ENCODE peak calls at places on chromosomes 13 and 19, in eight cellular contexts. One of them, this sample, is unnamed.

GRCh38 chr19:3821857-3822364 is 35.7 kb upstream of the MATK start:
- DNase-seq in PC-9: peak; percentile 56
- DNase-seq in HFF-Myc: no peak
- DNase-seq in fibroblast of the aortic adventitia: peak; percentile 8
- DNase-seq in uterus: peak; percentile 37
- DNase-seq in BJ: no peak
- DNase-seq in cardiac muscle cell: peak; percentile 51
- DNase-seq in SK-N-SH: peak; percentile 94
- DNase-seq in this sample: peak; percentile 25

GRCh38 chr13:94712812-94713555 is 639 bp upstream of the SOX21 start:
- DNase-seq in PC-9: no peak
- DNase-seq in HFF-Myc: no peak
- DNase-seq in fibroblast of the aortic adventitia: peak; percentile 35
- DNase-seq in uterus: no peak
- DNase-seq in BJ: peak; percentile 4
- DNase-seq in cardiac muscle cell: peak; percentile 72
- DNase-seq in SK-N-SH: peak; percentile 76
- DNase-seq in this sample: peak; percentile 75

GRCh38 chr13:113034451-113035208 is 65.6 kb downstream of the MCF2L start:
- DNase-seq in PC-9: peak; percentile 55
- DNase-seq in HFF-Myc: peak; percentile 10
- DNase-seq in fibroblast of the aortic adventitia: peak; percentile 76
- DNase-seq in uterus: peak; percentile 55
- DNase-seq in BJ: no peak
- DNase-seq in cardiac muscle cell: peak; percentile 60
- DNase-seq in SK-N-SH: peak; percentile 57
- DNase-seq in this sample: peak; percentile 61

GRCh38 chr13:22740264-22740663 is 440.5 kb upstream of the SGCG start:
- DNase-seq in PC-9: no peak
- DNase-seq in HFF-Myc: no peak
- DNase-seq in fibroblast of the aortic adventitia: no peak
- DNase-seq in uterus: no peak
- DNase-seq in BJ: no peak
- DNase-seq in cardiac muscle cell: peak; percentile 15
- DNase-seq in SK-N-SH: no peak
- DNase-seq in this sample: peak; percentile 25

GRCh38 chr13:98829541-98829940 is 77.1 kb upstream of the SLC15A1 start:
- DNase-seq in PC-9: no peak
- DNase-seq in HFF-Myc: no peak
- DNase-seq in fibroblast of the aortic adventitia: no peak
- DNase-seq in uterus: no peak
- DNase-seq in BJ: no peak
- DNase-seq in cardiac muscle cell: no peak
- DNase-seq in SK-N-SH: no peak
- DNase-seq in this sample: no peak

GRCh38 chr13:39385621-39386231 is 217.3 kb downstream of the LHFPL6 start:
- DNase-seq in PC-9: no peak
- DNase-seq in HFF-Myc: no peak
- DNase-seq in fibroblast of the aortic adventitia: peak; percentile 85
- DNase-seq in uterus: no peak
- DNase-seq in BJ: no peak
- DNase-seq in cardiac muscle cell: no peak
- DNase-seq in SK-N-SH: no peak
- DNase-seq in this sample: no peak

GRCh38 chr19:399370-399769 is 9.6 kb downstream of the C2CD4C start:
- DNase-seq in PC-9: no peak
- DNase-seq in HFF-Myc: no peak
- DNase-seq in fibroblast of the aortic adventitia: no peak
- DNase-seq in uterus: no peak
- DNase-seq in BJ: no peak
- DNase-seq in cardiac muscle cell: no peak
- DNase-seq in SK-N-SH: no peak
- DNase-seq in this sample: no peak

GRCh38 chr13:113001251-113002140 is 32.5 kb downstream of the MCF2L start:
- DNase-seq in PC-9: peak; percentile 91
- DNase-seq in HFF-Myc: no peak
- DNase-seq in fibroblast of the aortic adventitia: no peak
- DNase-seq in uterus: no peak
- DNase-seq in BJ: no peak
- DNase-seq in cardiac muscle cell: peak; percentile 91
- DNase-seq in SK-N-SH: peak; percentile 95
- DNase-seq in this sample: peak; percentile 3

DNA sequence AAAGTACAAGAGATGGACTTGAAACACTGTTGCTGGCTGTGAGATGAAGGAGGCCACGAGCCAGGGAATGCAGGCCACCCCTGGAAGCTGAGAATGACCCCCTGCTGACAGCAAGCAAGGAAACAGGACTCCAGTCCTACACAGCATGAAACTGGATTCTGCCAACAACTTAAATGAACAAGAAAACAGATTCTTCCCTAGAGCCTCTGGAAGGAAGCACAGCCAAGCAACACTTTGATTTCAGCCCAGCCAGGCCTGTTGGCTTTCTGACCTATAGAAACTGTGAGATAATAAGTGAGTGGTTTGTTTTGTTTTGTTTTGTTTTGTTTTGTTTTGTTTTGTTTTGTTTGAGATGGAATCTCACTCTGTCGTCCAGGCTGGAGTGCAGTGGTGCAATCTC is 105.3 kb upstream of the CACNA1A start:
- DNase-seq in PC-9: no peak
- DNase-seq in HFF-Myc: no peak
- DNase-seq in fibroblast of the aortic adventitia: no peak
- DNase-seq in uterus: no peak
- DNase-seq in BJ: no peak
- DNase-seq in cardiac muscle cell: no peak
- DNase-seq in SK-N-SH: no peak
- DNase-seq in this sample: peak; percentile 31
- TF ChIP-seq CTCF in PC-9: no peak
- TF ChIP-seq CTCF in HFF-Myc: no peak
- TF ChIP-seq CTCF in fibroblast of the aortic adventitia: no peak
- TF ChIP-seq CTCF in uterus: no peak
- TF ChIP-seq CTCF in BJ: no peak
- TF ChIP-seq CTCF in cardiac muscle cell: no peak
- TF ChIP-seq CTCF in SK-N-SH: no peak
- TF ChIP-seq CTCF in this sample: no peak

GRCh38 chr19:40055832-40056504 is at the start of gene ZNF780B:
- DNase-seq in PC-9: peak; percentile 39
- DNase-seq in HFF-Myc: peak; percentile 27
- DNase-seq in fibroblast of the aortic adventitia: peak; percentile 58
- DNase-seq in uterus: peak; percentile 23
- DNase-seq in BJ: peak; percentile 7
- DNase-seq in cardiac muscle cell: peak; percentile 75
- DNase-seq in SK-N-SH: peak; percentile 81
- DNase-seq in this sample: peak; percentile 41

GRCh38 chr19:40053491-40053890 is 2.5 kb downstream of the ZNF780B start:
- DNase-seq in PC-9: no peak
- DNase-seq in HFF-Myc: no peak
- DNase-seq in fibroblast of the aortic adventitia: no peak
- DNase-seq in uterus: no peak
- DNase-seq in BJ: no peak
- DNase-seq in cardiac muscle cell: no peak
- DNase-seq in SK-N-SH: no peak
- DNase-seq in this sample: no peak

GRCh38 chr19:40056505-40056904 is 474 bp upstream of the ZNF780B start:
- DNase-seq in PC-9: no peak
- DNase-seq in HFF-Myc: no peak
- DNase-seq in fibroblast of the aortic adventitia: no peak
- DNase-seq in uterus: no peak
- DNase-seq in BJ: no peak
- DNase-seq in cardiac muscle cell: peak; percentile 0
- DNase-seq in SK-N-SH: no peak
- DNase-seq in this sample: no peak

GRCh38 chr19:40055049-40055448 is 982 bp downstream of the ZNF780B start:
- DNase-seq in PC-9: no peak
- DNase-seq in HFF-Myc: no peak
- DNase-seq in fibroblast of the aortic adventitia: no peak
- DNase-seq in uterus: no peak
- DNase-seq in BJ: no peak
- DNase-seq in cardiac muscle cell: no peak
- DNase-seq in SK-N-SH: peak; percentile 12
- DNase-seq in this sample: no peak

DNA sequence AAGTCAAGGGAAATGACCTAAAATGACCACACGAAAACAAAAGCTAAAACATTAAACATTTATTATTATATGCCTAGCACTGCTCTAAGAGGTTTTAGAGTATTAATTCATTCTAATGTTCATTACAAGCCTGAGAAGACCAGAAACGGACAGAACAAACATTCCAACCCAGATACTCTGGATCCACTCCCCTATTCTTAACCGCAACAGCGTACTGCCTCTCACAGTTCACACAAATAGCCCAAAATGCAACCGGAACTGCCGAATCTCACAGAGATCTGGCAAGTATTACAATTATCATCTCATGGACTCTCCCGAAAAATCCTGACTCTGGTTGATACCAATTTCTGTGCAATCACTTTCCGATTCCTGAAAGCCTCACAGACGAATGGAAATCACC is 1.4 kb downstream of the ZNF780B start:
- DNase-seq in PC-9: no peak
- DNase-seq in HFF-Myc: no peak
- DNase-seq in fibroblast of the aortic adventitia: no peak
- DNase-seq in uterus: no peak
- DNase-seq in BJ: no peak
- DNase-seq in cardiac muscle cell: no peak
- DNase-seq in SK-N-SH: peak; percentile 7
- DNase-seq in this sample: no peak
- H3K4me3 ChIP-seq in PC-9: no peak overlapping the region
- H3K4me3 ChIP-seq in HFF-Myc: peak overlapping the region; percentile 73
- H3K4me3 ChIP-seq in fibroblast of the aortic adventitia: peak overlapping the region; percentile 96
- H3K4me3 ChIP-seq in uterus: no peak overlapping the region
- H3K4me3 ChIP-seq in BJ: no peak overlapping the region
- H3K4me3 ChIP-seq in cardiac muscle cell: peak overlapping the region; percentile 50
- H3K4me3 ChIP-seq in SK-N-SH: peak overlapping the region; percentile 99
- H3K4me3 ChIP-seq in this sample: peak overlapping the region; percentile 90

DNA sequence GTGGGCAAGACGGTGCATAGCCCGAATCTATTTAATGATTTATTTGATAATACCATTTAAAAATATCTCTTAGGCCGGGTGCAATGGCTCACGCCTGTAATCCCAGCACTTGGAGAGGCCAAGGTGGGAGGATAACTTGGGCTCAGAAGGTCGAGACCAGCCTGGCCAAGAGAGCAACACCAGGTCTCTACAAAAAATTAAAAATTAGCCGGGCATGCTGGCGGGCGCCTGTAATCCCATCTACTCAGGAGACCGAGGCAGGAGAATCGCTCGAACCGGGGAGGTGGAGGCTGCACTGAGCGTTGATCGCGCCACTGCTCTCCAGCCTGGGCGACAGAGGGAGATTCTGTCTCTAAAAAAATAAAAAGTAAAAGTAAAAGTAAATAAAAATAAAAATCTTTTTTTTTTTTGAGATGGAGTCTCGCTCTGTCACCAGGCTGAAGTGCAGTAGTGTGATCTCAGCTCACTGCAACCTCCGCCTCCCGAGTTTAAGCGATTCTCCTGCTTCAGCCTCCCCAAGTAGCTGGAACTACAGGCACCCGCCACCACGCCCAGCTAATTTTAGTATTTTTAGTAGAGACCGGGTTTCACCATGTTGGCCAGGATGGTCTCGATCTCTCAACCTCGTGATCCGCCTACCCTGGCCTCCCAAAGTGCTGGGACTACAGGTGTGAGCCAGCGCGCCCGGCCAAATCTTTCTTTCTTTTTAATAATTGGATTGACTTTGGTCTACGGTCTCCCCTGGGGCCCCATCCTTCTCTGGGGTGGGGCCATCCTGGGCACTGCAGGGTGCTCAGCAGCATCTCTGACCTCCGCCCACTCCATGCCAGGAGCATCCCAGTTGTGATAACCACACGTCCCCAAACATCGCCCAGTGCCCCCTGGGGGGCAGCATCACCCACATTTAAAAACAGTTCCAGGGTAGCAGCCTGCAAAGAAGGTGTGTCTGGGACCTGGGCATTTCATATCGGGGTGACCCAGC is 90.7 kb downstream of the GNG7 start:
- DNase-seq in PC-9: no peak
- DNase-seq in HFF-Myc: no peak
- DNase-seq in fibroblast of the aortic adventitia: no peak
- DNase-seq in uterus: no peak
- DNase-seq in BJ: no peak
- DNase-seq in cardiac muscle cell: no peak
- DNase-seq in SK-N-SH: no peak
- DNase-seq in this sample: no peak
- TF ChIP-seq CTCF in PC-9: peak; percentile 53
- TF ChIP-seq CTCF in HFF-Myc: no peak
- TF ChIP-seq CTCF in fibroblast of the aortic adventitia: no peak
- TF ChIP-seq CTCF in uterus: no peak
- TF ChIP-seq CTCF in BJ: no peak
- TF ChIP-seq CTCF in cardiac muscle cell: no peak
- TF ChIP-seq CTCF in SK-N-SH: peak; percentile 16
- TF ChIP-seq CTCF in this sample: no peak

GRCh38 chr13:110320645-110321044 is 13.6 kb downstream of the COL4A2 start:
- DNase-seq in PC-9: no peak
- DNase-seq in HFF-Myc: no peak
- DNase-seq in fibroblast of the aortic adventitia: no peak
- DNase-seq in uterus: no peak
- DNase-seq in BJ: no peak
- DNase-seq in cardiac muscle cell: no peak
- DNase-seq in SK-N-SH: no peak
- DNase-seq in this sample: no peak

GRCh38 chr13:110319397-110319773 is 12.3 kb downstream of the COL4A2 start:
- DNase-seq in PC-9: no peak
- DNase-seq in HFF-Myc: no peak
- DNase-seq in fibroblast of the aortic adventitia: no peak
- DNase-seq in uterus: no peak
- DNase-seq in BJ: no peak
- DNase-seq in cardiac muscle cell: no peak
- DNase-seq in SK-N-SH: no peak
- DNase-seq in this sample: no peak

GRCh38 chr13:110318920-110319319 is 11.8 kb downstream of the COL4A2 start:
- DNase-seq in PC-9: no peak
- DNase-seq in HFF-Myc: no peak
- DNase-seq in fibroblast of the aortic adventitia: no peak
- DNase-seq in uterus: no peak
- DNase-seq in BJ: no peak
- DNase-seq in cardiac muscle cell: no peak
- DNase-seq in SK-N-SH: no peak
- DNase-seq in this sample: no peak

GRCh38 chr13:110317496-110318195 is 10.6 kb downstream of the COL4A2 start:
- DNase-seq in PC-9: no peak
- DNase-seq in HFF-Myc: no peak
- DNase-seq in fibroblast of the aortic adventitia: no peak
- DNase-seq in uterus: no peak
- DNase-seq in BJ: no peak
- DNase-seq in cardiac muscle cell: no peak
- DNase-seq in SK-N-SH: no peak
- DNase-seq in this sample: no peak

DNA sequence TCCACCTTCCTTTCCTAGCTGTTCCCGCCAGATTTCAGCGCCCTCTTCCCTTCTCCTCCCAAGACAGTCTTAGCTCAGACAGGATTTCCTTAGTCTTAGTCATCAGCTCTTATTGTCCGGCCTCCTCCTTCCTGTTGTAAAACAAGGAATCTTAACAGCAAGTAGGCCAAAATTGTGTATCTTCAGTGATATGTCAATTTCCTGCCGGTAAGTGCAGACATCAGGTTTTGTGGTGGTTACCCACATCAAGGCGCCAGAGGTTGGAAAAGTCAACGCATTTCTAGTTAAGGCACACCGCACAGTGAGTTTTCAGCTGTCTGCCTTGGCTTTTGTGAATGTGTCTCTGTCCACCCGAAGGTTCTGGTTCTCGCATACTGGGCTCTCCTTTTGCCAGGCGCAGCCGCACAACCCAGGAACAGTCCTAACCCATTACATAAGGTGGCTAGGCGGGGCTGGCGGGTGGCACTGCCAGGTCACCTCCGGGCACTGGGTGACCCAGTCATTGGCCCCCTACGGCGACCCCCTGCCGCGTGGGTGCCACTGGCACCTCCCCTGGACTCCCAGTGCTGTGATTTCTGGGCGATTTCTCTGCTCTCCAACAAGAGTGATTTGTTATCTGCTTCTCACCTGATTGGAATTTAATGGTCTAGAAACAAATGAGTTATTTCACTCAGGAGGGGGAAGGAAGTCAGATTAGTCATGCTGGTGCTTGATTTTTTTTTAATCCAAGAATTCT is 12.9 kb downstream of the COL4A2 start:
- DNase-seq in PC-9: peak; percentile 89
- DNase-seq in HFF-Myc: no peak
- DNase-seq in fibroblast of the aortic adventitia: peak; percentile 68
- DNase-seq in uterus: no peak
- DNase-seq in BJ: peak; percentile 45
- DNase-seq in cardiac muscle cell: no peak
- DNase-seq in SK-N-SH: no peak
- DNase-seq in this sample: peak; percentile 84
- H3K4me3 ChIP-seq in PC-9: peak overlapping the region; percentile 44
- H3K4me3 ChIP-seq in HFF-Myc: no peak overlapping the region
- H3K4me3 ChIP-seq in fibroblast of the aortic adventitia: no peak overlapping the region
- H3K4me3 ChIP-seq in uterus: no peak overlapping the region
- H3K4me3 ChIP-seq in BJ: no peak overlapping the region
- H3K4me3 ChIP-seq in cardiac muscle cell: no peak overlapping the region
- H3K4me3 ChIP-seq in SK-N-SH: no peak overlapping the region
- H3K4me3 ChIP-seq in this sample: peak overlapping the region; percentile 2